ENCODE peak calls at places on chromosomes 12 and 14, in eight cellular contexts. One of them, this sample, is unnamed.

GRCh38 chr12:123388948-123389559 is 5.1 kb downstream of the KMT5A start:
- DNase-seq in HCT116: no peak
- DNase-seq in GM23338: peak
- DNase-seq in hepatocyte: no peak
- DNase-seq in neural progenitor cell: no peak
- DNase-seq in SK-N-SH: peak
- DNase-seq in GM23248: peak
- DNase-seq in PC-3: no peak
- DNase-seq in this sample: no peak

GRCh38 chr14:68011629-68012028 is 192.1 kb downstream of the RAD51B start:
- DNase-seq in neural progenitor cell: no peak
- DNase-seq in GM23248: peak
- DNase-seq in GM23338: no peak
- DNase-seq in SK-N-SH: no peak
- DNase-seq in hepatocyte: no peak
- DNase-seq in PC-3: no peak
- DNase-seq in HCT116: no peak
- DNase-seq in this sample: no peak

GRCh38 chr12:106950591-106950990 is 5.1 kb upstream of the TMEM263 start:
- DNase-seq in GM23248: no peak
- DNase-seq in GM23338: no peak
- DNase-seq in SK-N-SH: no peak
- DNase-seq in HCT116: no peak
- DNase-seq in neural progenitor cell: no peak
- DNase-seq in PC-3: no peak
- DNase-seq in hepatocyte: no peak
- DNase-seq in this sample: no peak

GRCh38 chr14:98928418-98928817 is 343.6 kb downstream of the BCL11B start:
- DNase-seq in PC-3: no peak
- DNase-seq in HCT116: no peak
- DNase-seq in GM23248: no peak
- DNase-seq in SK-N-SH: no peak
- DNase-seq in neural progenitor cell: no peak
- DNase-seq in GM23338: no peak
- DNase-seq in hepatocyte: no peak
- DNase-seq in this sample: no peak

GRCh38 chr12:20142295-20142694 is 226.0 kb upstream of the PDE3A start:
- DNase-seq in HCT116: no peak
- DNase-seq in neural progenitor cell: no peak
- DNase-seq in hepatocyte: peak
- DNase-seq in SK-N-SH: peak
- DNase-seq in PC-3: no peak
- DNase-seq in GM23248: no peak
- DNase-seq in GM23338: no peak
- DNase-seq in this sample: no peak

GRCh38 chr14:75223664-75224154 is 47.3 kb upstream of the TMED10 start:
- DNase-seq in neural progenitor cell: peak
- DNase-seq in GM23338: peak
- DNase-seq in GM23248: peak
- DNase-seq in PC-3: no peak
- DNase-seq in hepatocyte: no peak
- DNase-seq in SK-N-SH: no peak
- DNase-seq in HCT116: no peak
- DNase-seq in this sample: peak

GRCh38 chr12:124938606-124939427 is 24.4 kb upstream of the UBC start:
- DNase-seq in hepatocyte: peak
- DNase-seq in SK-N-SH: peak
- DNase-seq in GM23248: peak
- DNase-seq in HCT116: peak
- DNase-seq in neural progenitor cell: peak
- DNase-seq in PC-3: peak
- DNase-seq in GM23338: peak
- DNase-seq in this sample: peak

GRCh38 chr12:129570796-129571400 is 332.9 kb downstream of the TMEM132D start:
- DNase-seq in HCT116: no peak
- DNase-seq in SK-N-SH: no peak
- DNase-seq in PC-3: no peak
- DNase-seq in GM23338: no peak
- DNase-seq in hepatocyte: no peak
- DNase-seq in GM23248: no peak
- DNase-seq in neural progenitor cell: no peak
- DNase-seq in this sample: no peak

GRCh38 chr12:124497039-124497438 is 70.4 kb downstream of the NCOR2 start:
- DNase-seq in SK-N-SH: no peak
- DNase-seq in GM23248: peak
- DNase-seq in GM23338: no peak
- DNase-seq in neural progenitor cell: no peak
- DNase-seq in PC-3: no peak
- DNase-seq in hepatocyte: no peak
- DNase-seq in HCT116: no peak
- DNase-seq in this sample: no peak

GRCh38 chr12:1117970-1118563 is 127.0 kb downstream of the ERC1 start:
- DNase-seq in neural progenitor cell: peak
- DNase-seq in SK-N-SH: peak
- DNase-seq in GM23338: peak
- DNase-seq in HCT116: peak
- DNase-seq in PC-3: peak
- DNase-seq in hepatocyte: peak
- DNase-seq in GM23248: peak
- DNase-seq in this sample: peak

GRCh38 chr14:89171628-89172027 is 245.4 kb downstream of the FOXN3 start:
- DNase-seq in GM23248: no peak
- DNase-seq in neural progenitor cell: no peak
- DNase-seq in HCT116: no peak
- DNase-seq in hepatocyte: no peak
- DNase-seq in SK-N-SH: no peak
- DNase-seq in PC-3: no peak
- DNase-seq in GM23338: no peak
- DNase-seq in this sample: no peak

GRCh38 chr12:2640709-2641108 is 154.1 kb upstream of the FKBP4 start:
- DNase-seq in PC-3: peak
- DNase-seq in neural progenitor cell: peak
- DNase-seq in GM23338: no peak
- DNase-seq in hepatocyte: peak
- DNase-seq in HCT116: peak
- DNase-seq in SK-N-SH: no peak
- DNase-seq in GM23248: peak
- DNase-seq in this sample: no peak

GRCh38 chr14:105053421-105053820 is 11.8 kb downstream of the GPR132 start:
- DNase-seq in PC-3: no peak
- DNase-seq in hepatocyte: no peak
- DNase-seq in GM23338: no peak
- DNase-seq in neural progenitor cell: no peak
- DNase-seq in SK-N-SH: no peak
- DNase-seq in HCT116: no peak
- DNase-seq in GM23248: no peak
- DNase-seq in this sample: no peak

GRCh38 chr12:52539024-52539820 is 13.7 kb downstream of the KRT71 start:
- DNase-seq in GM23338: no peak
- DNase-seq in GM23248: peak
- DNase-seq in SK-N-SH: no peak
- DNase-seq in neural progenitor cell: no peak
- DNase-seq in HCT116: no peak
- DNase-seq in PC-3: peak
- DNase-seq in hepatocyte: peak
- DNase-seq in this sample: no peak

GRCh38 chr12:19402211-19402610 is 37.1 kb upstream of the AEBP2 start:
- DNase-seq in neural progenitor cell: peak
- DNase-seq in hepatocyte: no peak
- DNase-seq in SK-N-SH: no peak
- DNase-seq in GM23338: no peak
- DNase-seq in HCT116: no peak
- DNase-seq in PC-3: no peak
- DNase-seq in GM23248: no peak
- DNase-seq in this sample: no peak

GRCh38 chr12:57763881-57764661 is 2.8 kb downstream of the CYP27B1 start:
- DNase-seq in GM23248: no peak
- DNase-seq in SK-N-SH: no peak
- DNase-seq in PC-3: no peak
- DNase-seq in neural progenitor cell: no peak
- DNase-seq in HCT116: no peak
- DNase-seq in GM23338: no peak
- DNase-seq in hepatocyte: no peak
- DNase-seq in this sample: no peak
- H2AFZ ChIP-seq in GM23248: no peak
- H2AFZ ChIP-seq in SK-N-SH: no peak
- H2AFZ ChIP-seq in PC-3: no peak
- H2AFZ ChIP-seq in neural progenitor cell: no peak
- H2AFZ ChIP-seq in HCT116: no peak
- H2AFZ ChIP-seq in GM23338: peak
- H2AFZ ChIP-seq in hepatocyte: no peak
- H2AFZ ChIP-seq in this sample: no peak

GRCh38 chr14:35335388-35336092 is 43.4 kb downstream of the PSMA6 start:
- DNase-seq in neural progenitor cell: no peak
- DNase-seq in GM23248: no peak
- DNase-seq in hepatocyte: peak
- DNase-seq in PC-3: peak
- DNase-seq in HCT116: no peak
- DNase-seq in SK-N-SH: peak
- DNase-seq in GM23338: no peak
- DNase-seq in this sample: no peak

GRCh38 chr14:35333347-35333730 is 41.2 kb downstream of the PSMA6 start:
- DNase-seq in neural progenitor cell: no peak
- DNase-seq in HCT116: no peak
- DNase-seq in PC-3: no peak
- DNase-seq in GM23338: peak
- DNase-seq in GM23248: no peak
- DNase-seq in hepatocyte: peak
- DNase-seq in SK-N-SH: peak
- DNase-seq in this sample: no peak

GRCh38 chr14:35332517-35333346 is 40.5 kb downstream of the PSMA6 start:
- DNase-seq in HCT116: no peak
- DNase-seq in GM23248: peak
- DNase-seq in hepatocyte: peak
- DNase-seq in neural progenitor cell: no peak
- DNase-seq in GM23338: peak
- DNase-seq in PC-3: peak
- DNase-seq in SK-N-SH: peak
- DNase-seq in this sample: no peak

GRCh38 chr14:35331605-35332516 is 39.7 kb downstream of the PSMA6 start:
- DNase-seq in neural progenitor cell: no peak
- DNase-seq in SK-N-SH: peak
- DNase-seq in HCT116: peak
- DNase-seq in GM23338: peak
- DNase-seq in hepatocyte: peak
- DNase-seq in PC-3: peak
- DNase-seq in GM23248: peak
- DNase-seq in this sample: no peak

DNA sequence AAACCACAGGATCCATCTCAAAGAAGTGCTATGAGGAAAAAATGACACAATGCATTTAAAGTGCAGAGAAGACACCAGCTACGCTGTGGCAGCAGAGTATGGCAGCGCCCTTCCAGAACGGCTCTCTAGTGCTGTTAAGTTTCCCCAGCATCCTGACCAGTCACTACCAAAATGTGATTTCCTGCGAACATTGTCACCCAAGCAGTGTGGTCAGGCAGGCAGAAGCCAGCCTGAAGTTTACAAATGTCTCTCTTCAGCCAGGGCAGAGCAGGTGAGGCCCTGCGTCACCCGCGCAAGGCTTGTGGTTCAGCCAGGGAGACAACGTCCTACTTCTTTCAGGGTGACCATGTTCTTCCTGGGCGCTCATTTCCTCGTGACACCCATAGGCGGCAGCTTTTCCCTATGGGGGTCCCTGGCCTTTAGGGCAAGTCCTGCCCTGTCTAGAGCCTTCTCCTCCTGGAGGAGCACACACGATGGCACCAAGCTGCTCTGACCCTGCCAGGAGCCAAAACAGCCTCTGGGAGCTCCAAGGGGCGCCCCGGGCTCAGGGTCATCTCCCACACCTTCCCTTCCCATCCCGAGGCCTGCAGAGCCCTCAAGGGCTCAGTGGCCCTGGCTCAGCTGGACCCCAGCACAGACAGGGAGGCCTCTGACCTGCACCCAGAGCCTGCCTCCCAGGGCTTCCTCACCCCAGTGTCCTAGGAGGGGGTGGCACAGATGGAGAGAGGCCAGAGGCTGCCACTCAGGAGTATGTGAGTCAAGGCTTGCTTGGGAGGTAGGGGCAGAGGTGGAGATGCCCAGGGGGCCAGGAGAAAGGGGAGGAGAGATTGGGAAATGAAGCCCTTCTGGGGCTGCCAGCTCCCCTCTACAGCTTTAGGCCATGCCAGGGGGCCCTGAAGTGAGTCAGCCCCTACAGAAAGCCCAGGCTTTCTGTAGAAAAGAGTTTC is 41.9 kb downstream of the PSMA6 start:
- DNase-seq in SK-N-SH: peak
- DNase-seq in neural progenitor cell: no peak
- DNase-seq in GM23338: no peak
- DNase-seq in HCT116: no peak
- DNase-seq in PC-3: no peak
- DNase-seq in GM23248: no peak
- DNase-seq in hepatocyte: no peak
- DNase-seq in this sample: no peak
- TF ChIP-seq EZH2phosphoT487 in SK-N-SH: no peak
- TF ChIP-seq EZH2phosphoT487 in neural progenitor cell: no peak
- TF ChIP-seq EZH2phosphoT487 in GM23338: no peak
- TF ChIP-seq EZH2phosphoT487 in HCT116: no peak
- TF ChIP-seq EZH2phosphoT487 in PC-3: no peak
- TF ChIP-seq EZH2phosphoT487 in GM23248: no peak
- TF ChIP-seq EZH2phosphoT487 in hepatocyte: no peak
- TF ChIP-seq EZH2phosphoT487 in this sample: no peak

DNA sequence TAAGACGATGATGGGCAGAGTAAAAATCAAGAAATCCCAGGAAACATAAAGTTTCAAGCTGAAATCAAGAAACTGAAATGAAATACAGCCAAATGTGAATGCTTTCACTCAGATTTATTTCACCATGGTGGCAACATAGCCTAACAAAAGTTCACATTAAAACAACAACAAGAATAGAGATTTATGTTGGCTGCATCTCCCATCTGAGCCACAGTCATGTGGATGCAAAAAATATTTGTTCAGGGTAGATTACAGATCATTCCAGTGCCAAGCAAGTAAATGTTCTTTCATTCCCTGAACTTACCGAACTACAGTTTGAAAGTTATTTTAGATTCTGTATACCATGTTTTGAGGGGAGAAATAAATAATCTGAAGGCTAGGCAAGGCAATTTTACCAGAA is 159.9 kb upstream of the TMTC1 start:
- DNase-seq in hepatocyte: no peak
- DNase-seq in PC-3: no peak
- DNase-seq in SK-N-SH: no peak
- DNase-seq in neural progenitor cell: no peak
- DNase-seq in GM23338: no peak
- DNase-seq in GM23248: no peak
- DNase-seq in HCT116: no peak
- DNase-seq in this sample: no peak
- H2AFZ ChIP-seq in hepatocyte: no peak
- H2AFZ ChIP-seq in PC-3: no peak
- H2AFZ ChIP-seq in SK-N-SH: no peak
- H2AFZ ChIP-seq in neural progenitor cell: no peak
- H2AFZ ChIP-seq in GM23338: no peak
- H2AFZ ChIP-seq in GM23248: no peak
- H2AFZ ChIP-seq in HCT116: no peak
- H2AFZ ChIP-seq in this sample: no peak

DNA sequence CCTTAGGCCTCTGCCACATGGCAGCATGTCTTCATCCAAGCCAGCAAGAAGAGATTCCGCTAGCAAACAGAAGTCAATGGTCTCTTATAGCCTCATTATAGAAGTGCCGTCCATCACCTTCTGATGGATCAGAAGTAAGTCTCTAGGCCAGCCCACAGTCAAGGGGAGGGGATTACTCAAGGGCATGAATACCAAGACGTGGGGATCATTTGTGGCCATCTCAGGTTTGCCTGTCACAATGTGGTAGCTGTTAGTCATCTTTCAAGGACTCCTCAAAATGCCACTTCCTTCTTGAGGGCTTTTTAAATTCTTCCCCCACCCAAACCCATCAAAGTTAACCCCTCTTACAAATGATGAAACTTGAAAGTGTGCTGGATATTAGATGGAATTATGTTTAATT is 8.1 kb upstream of the ADCY6 start:
- DNase-seq in neural progenitor cell: no peak
- DNase-seq in SK-N-SH: no peak
- DNase-seq in HCT116: no peak
- DNase-seq in GM23248: peak
- DNase-seq in PC-3: no peak
- DNase-seq in hepatocyte: no peak
- DNase-seq in GM23338: no peak
- DNase-seq in this sample: no peak
- TF ChIP-seq EZH2phosphoT487 in neural progenitor cell: no peak
- TF ChIP-seq EZH2phosphoT487 in SK-N-SH: no peak
- TF ChIP-seq EZH2phosphoT487 in HCT116: no peak
- TF ChIP-seq EZH2phosphoT487 in GM23248: no peak
- TF ChIP-seq EZH2phosphoT487 in PC-3: no peak
- TF ChIP-seq EZH2phosphoT487 in hepatocyte: no peak
- TF ChIP-seq EZH2phosphoT487 in GM23338: no peak
- TF ChIP-seq EZH2phosphoT487 in this sample: no peak